ENCODE peak calls at places on chromosomes 2 and 18, in eight cellular contexts. K is GM20000; U is stimulated activated CD4-positive, alpha-beta T cell treated with anti-CD3 and anti-CD28 coated beads, Interleukin-1b, Interleukin-23, amount 100 ng/mL, for 4 hours; J is HepG2; E is HEK293T; V is nephron progenitor cell; N is GM13976; Q is AG08396. Y is an unnamed sample.

GRCh38 chr18:27995770-27996502 is 181.0 kb downstream of the CDH2 start:
- DNase-seq in K (no peak), U (no peak), J (no peak), E (no peak), V (no peak), N (no peak), Q (no peak), Y (no peak)

GRCh38 chr2:231012471-231012870 is 16.6 kb downstream of the SPATA3 start:
- DNase-seq in K (no peak), U (no peak), J (no peak), E (no peak), V (no peak), N (no peak), Q (no peak), Y (no peak)

GRCh38 chr18:46051731-46052461 is 20.2 kb downstream of the PSTPIP2 start:
- DNase-seq in K (no peak), U (no peak), J (peak; percentile 98), E (no peak), V (no peak), N (no peak), Q (peak; percentile 68), Y (no peak)

GRCh38 chr2:148817210-148817708 is 57.8 kb upstream of the KIF5C start:
- DNase-seq in K (no peak), U (no peak), J (no peak), E (no peak), V (no peak), N (no peak), Q (no peak), Y (no peak)

GRCh38 chr2:207188601-207189000 is 22.9 kb upstream of the KLF7 start:
- DNase-seq in K (no peak), U (no peak), J (no peak), E (no peak), V (no peak), N (no peak), Q (no peak), Y (peak; percentile 80)

GRCh38 chr2:128270306-128271185 is 48.1 kb downstream of the HS6ST1 start:
- DNase-seq in K (no peak), U (no peak), J (peak; percentile 48), E (no peak), V (no peak), N (no peak), Q (no peak), Y (no peak)

GRCh38 chr2:66555511-66556324 is 120.8 kb downstream of the MEIS1 start:
- DNase-seq in K (no peak), U (no peak), J (no peak), E (no peak), V (no peak), N (no peak), Q (no peak), Y (no peak)

GRCh38 chr2:118696786-118697465 is 150.5 kb downstream of the EN1 start:
- DNase-seq in K (no peak), U (no peak), J (no peak), E (no peak), V (no peak), N (no peak), Q (no peak), Y (peak; percentile 46)

GRCh38 chr2:16031055-16031847 is 90.9 kb downstream of the MYCN start:
- DNase-seq in K (no peak), U (no peak), J (no peak), E (no peak), V (no peak), N (no peak), Q (no peak), Y (no peak)

GRCh38 chr2:166070231-166070630 is 57.6 kb downstream of the SCN1A start:
- DNase-seq in K (no peak), U (no peak), J (no peak), E (no peak), V (no peak), N (no peak), Q (no peak), Y (no peak)

GRCh38 chr2:72859831-72860262 is 27.4 kb upstream of the SPR start:
- DNase-seq in K (peak; percentile 61), U (peak; percentile 51), J (peak; percentile 77), E (peak; percentile 61), V (peak; percentile 60), N (peak; percentile 59), Q (peak; percentile 54), Y (peak; percentile 94)

GRCh38 chr2:29075894-29076700 is 1.8 kb upstream of the PCARE start:
- DNase-seq in K (no peak), U (no peak), J (no peak), E (no peak), V (no peak), N (no peak), Q (peak; percentile 34), Y (peak; percentile 30)

GRCh38 chr2:30786923-30787685 is 20.1 kb downstream of the CAPN13 start:
- DNase-seq in K (no peak), U (no peak), J (no peak), E (no peak), V (no peak), N (no peak), Q (no peak), Y (no peak)

GRCh38 chr2:36358317-36358659 is 2.7 kb downstream of the CRIM1 start:
- DNase-seq in K (no peak), U (no peak), J (no peak), E (no peak), V (no peak), N (no peak), Q (no peak), Y (peak; percentile 57)

GRCh38 chr2:109403841-109404201 is 209.9 kb downstream of the SEPTIN10 start:
- DNase-seq in K (no peak), U (no peak), J (no peak), E (no peak), V (no peak), N (no peak), Q (peak; percentile 56), Y (peak; percentile 27)

GRCh38 chr2:170157025-170157684 is 20.8 kb upstream of the MYO3B start:
- DNase-seq in K (peak; percentile 14), U (no peak), J (peak; percentile 77), E (no peak), V (no peak), N (no peak), Q (peak; percentile 39), Y (peak; percentile 87)